ENCODE peak calls at places on chromosomes 16 and 17, in five cellular contexts. R is heart right ventricle, G is cardiac muscle cell, X is PC-9, Z is uterus. D is an unnamed sample. For H3K36me3, the result is how much of the 10 kb centered on the place peaks cover.

GRCh38 chr17:75720656-75721462 is at the start of gene ITGB4:
- DNase-seq in R (peak), G (peak), X (peak), Z (no peak), D (no peak)

GRCh38 chr17:64458756-64459155 is 9.8 kb downstream of the MILR1 start:
- DNase-seq in R (no peak), G (no peak), X (no peak), Z (no peak), D (no peak)

GRCh38 chr17:45366691-45367090 is 49.9 kb upstream of the MAP3K14 start:
- DNase-seq in R (no peak), G (no peak), X (no peak), Z (no peak), D (no peak)

GRCh38 chr16:66278111-66278531 is 88.4 kb upstream of the CDH5 start:
- DNase-seq in R (no peak), G (no peak), X (peak), Z (no peak), D (no peak)

GRCh38 chr16:3654249-3654991 is at the start of gene DNASE1:
- DNase-seq in R (peak), G (peak), X (peak), Z (peak), D (peak)

GRCh38 chr17:39628655-39629493 is 2.1 kb downstream of the PPP1R1B start:
- DNase-seq in R (no peak), G (no peak), X (no peak), Z (no peak), D (no peak)

GRCh38 chr17:50066995-50067394 is 11.1 kb downstream of the ITGA3 start:
- DNase-seq in R (no peak), G (no peak), X (no peak), Z (no peak), D (no peak)

GRCh38 chr17:62707425-62707739 is 79.9 kb downstream of the MRC2 start:
- DNase-seq in R (no peak), G (no peak), X (no peak), Z (no peak), D (no peak)

GRCh38 chr16:76235025-76235424 is 42.2 kb upstream of the CNTNAP4 start:
- DNase-seq in R (no peak), G (no peak), X (no peak), Z (no peak), D (no peak)

GRCh38 chr16:86471896-86472295 is 38.4 kb upstream of the FOXF1 start:
- DNase-seq in R (no peak), G (no peak), X (no peak), Z (no peak), D (no peak)

GRCh38 chr17:38572665-38573365 is 32.9 kb downstream of the SRCIN1 start:
- DNase-seq in R (no peak), G (no peak), X (peak), Z (no peak), D (no peak)

GRCh38 chr16:14002416-14002815 is 68.7 kb upstream of the MRTFB start:
- DNase-seq in R (no peak), G (no peak), X (no peak), Z (no peak), D (no peak)

GRCh38 chr17:83179378-83179777 is 100.0 kb downstream of the METRNL start:
- DNase-seq in R (no peak), G (no peak), X (no peak), Z (peak), D (peak)

GRCh38 chr17:17180141-17180603 is 26.0 kb downstream of the PLD6 start:
- DNase-seq in R (peak), G (no peak), X (no peak), Z (no peak), D (peak)

GRCh38 chr17:21020622-21021021 is 22.2 kb downstream of the USP22 start:
- DNase-seq in R (no peak), G (no peak), X (no peak), Z (no peak), D (no peak)

GRCh38 chr16:4936181-4936990 is 562 bp downstream of the PPL start:
- DNase-seq in R (peak), G (no peak), X (peak), Z (no peak), D (no peak)

GRCh38 chr16:70770291-70770967 is 30.5 kb downstream of the VAC14 start:
- DNase-seq in R (no peak), G (no peak), X (no peak), Z (no peak), D (no peak)

GRCh38 chr17:63526861-63527260 is 3.7 kb downstream of the KCNH6 start:
- DNase-seq in R (no peak), G (no peak), X (no peak), Z (no peak), D (no peak)

GRCh38 chr16:49564577-49565224 is 191.1 kb downstream of the C16orf78 start:
- DNase-seq in R (no peak), G (peak), X (no peak), Z (no peak), D (no peak)

GRCh38 chr16:89564476-89565255 is 4.2 kb downstream of the RPL13 start:
- DNase-seq in R (no peak), G (no peak), X (peak), Z (no peak), D (no peak)

GRCh38 chr16:59859606-59860402 is 1125.7 kb upstream of the GOT2 start:
- DNase-seq in R (no peak), G (no peak), X (no peak), Z (no peak), D (no peak)

GRCh38 chr17:73498854-73499597 is 145.2 kb downstream of the SDK2 start:
- DNase-seq in R (no peak), G (no peak), X (no peak), Z (no peak), D (no peak)

GRCh38 chr16:19284207-19284606 is 1.3 kb upstream of the CLEC19A start:
- DNase-seq in R (no peak), G (no peak), X (peak), Z (no peak), D (no peak)

GRCh38 chr16:82782715-82783251 is 156.0 kb downstream of the CDH13 start:
- DNase-seq in R (peak), G (no peak), X (no peak), Z (peak), D (no peak)

GRCh38 chr16:75109732-75110243 is 6.8 kb downstream of the LDHD start:
- DNase-seq in R (peak), G (no peak), X (peak), Z (no peak), D (peak)

GRCh38 chr16:53429221-53429943 is 4.9 kb upstream of the RBL2 start:
- DNase-seq in R (no peak), G (peak), X (peak), Z (peak), D (no peak)

GRCh38 chr17:46026045-46026814 is 27.2 kb downstream of the STH start:
- DNase-seq in R (no peak), G (no peak), X (no peak), Z (no peak), D (peak)

GRCh38 chr17:43689814-43690213 is 28.1 kb upstream of the MEOX1 start:
- DNase-seq in R (no peak), G (no peak), X (no peak), Z (no peak), D (no peak)

GRCh38 chr16:11029948-11030347 is 85.6 kb downstream of the CLEC16A start:
- DNase-seq in R (no peak), G (peak), X (no peak), Z (no peak), D (no peak)

GRCh38 chr17:79843475-79843916 is 4.3 kb upstream of the CBX4 start:
- DNase-seq in R (peak), G (no peak), X (no peak), Z (no peak), D (no peak)

DNA sequence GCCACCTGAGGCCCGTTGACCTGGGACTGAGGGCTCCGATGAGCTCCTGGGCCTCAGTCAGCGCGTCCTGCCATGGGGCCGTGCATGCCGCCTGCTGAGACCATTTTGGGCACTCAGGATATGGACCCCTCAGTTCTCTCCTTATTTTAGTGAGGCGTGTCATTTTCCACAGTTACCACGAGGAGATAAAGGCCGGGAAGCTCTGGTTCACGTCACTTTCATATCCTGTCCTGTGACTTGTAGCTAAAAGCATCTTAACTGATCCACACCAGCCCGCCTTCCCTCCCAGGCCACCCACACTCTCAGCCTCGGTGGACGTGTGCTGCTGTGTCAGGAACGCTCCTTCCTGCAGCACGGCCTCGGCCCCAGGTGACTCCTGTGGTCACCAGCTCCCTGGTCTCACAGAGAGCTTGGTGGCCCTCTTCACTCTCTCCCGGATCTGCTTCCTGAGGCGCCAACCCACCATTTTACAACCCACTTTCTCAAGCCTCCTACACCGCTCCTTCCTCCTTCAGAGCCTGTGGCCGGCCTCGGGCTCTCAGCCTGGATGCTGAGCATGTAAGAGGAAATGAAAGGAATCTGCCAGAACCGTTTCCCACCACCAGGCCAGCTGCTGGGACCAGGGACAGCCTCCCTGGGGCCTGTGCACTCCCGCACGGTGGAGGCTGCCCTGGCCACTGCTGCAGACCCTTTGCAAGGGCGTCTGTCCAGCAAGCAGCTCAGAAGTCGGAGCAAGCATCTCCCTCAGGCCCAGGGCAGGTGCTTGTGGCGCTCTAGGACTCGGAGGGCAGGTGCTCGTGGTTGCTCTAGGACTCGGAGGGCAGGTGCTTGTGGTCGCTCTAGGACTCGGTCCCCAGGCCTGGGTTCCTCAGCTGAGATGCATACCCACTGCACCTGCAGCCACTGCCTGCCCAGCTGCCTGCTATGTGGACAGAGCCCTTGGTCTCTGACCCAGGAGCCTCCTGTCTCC is 23.9 kb upstream of the FASN start:
- DNase-seq in R (no peak), G (no peak), X (no peak), Z (no peak), D (no peak)
- H3K27ac ChIP-seq in R (no peak), G (peak), X (no peak), Z (no peak), D (no peak)

GRCh38 chr17:37425268-37425667 is 18.6 kb downstream of the TADA2A start:
- DNase-seq in R (no peak), G (no peak), X (no peak), Z (no peak), D (no peak)
- H3K36me3 ChIP-seq in R (half or more), G (under half), X (under half), Z (under half), D (under half)

GRCh38 chr17:28317965-28318758 is 838 bp upstream of the TMEM97 start:
- DNase-seq in R (no peak), G (peak), X (no peak), Z (no peak), D (no peak)
- H3K27ac ChIP-seq in R (no peak), G (peak), X (no peak), Z (peak), D (peak)

GRCh38 chr17:2704890-2705248 is 6.7 kb downstream of the CLUH start:
- DNase-seq in R (no peak), G (no peak), X (no peak), Z (no peak), D (no peak)

GRCh38 chr17:2701996-2702741 is 9.4 kb downstream of the CLUH start:
- DNase-seq in R (no peak), G (no peak), X (no peak), Z (peak), D (peak)

GRCh38 chr17:2704031-2704889 is 7.3 kb downstream of the CLUH start:
- DNase-seq in R (no peak), G (no peak), X (no peak), Z (peak), D (peak)

GRCh38 chr17:2703606-2704005 is 8.0 kb downstream of the CLUH start:
- DNase-seq in R (no peak), G (no peak), X (no peak), Z (no peak), D (no peak)

DNA sequence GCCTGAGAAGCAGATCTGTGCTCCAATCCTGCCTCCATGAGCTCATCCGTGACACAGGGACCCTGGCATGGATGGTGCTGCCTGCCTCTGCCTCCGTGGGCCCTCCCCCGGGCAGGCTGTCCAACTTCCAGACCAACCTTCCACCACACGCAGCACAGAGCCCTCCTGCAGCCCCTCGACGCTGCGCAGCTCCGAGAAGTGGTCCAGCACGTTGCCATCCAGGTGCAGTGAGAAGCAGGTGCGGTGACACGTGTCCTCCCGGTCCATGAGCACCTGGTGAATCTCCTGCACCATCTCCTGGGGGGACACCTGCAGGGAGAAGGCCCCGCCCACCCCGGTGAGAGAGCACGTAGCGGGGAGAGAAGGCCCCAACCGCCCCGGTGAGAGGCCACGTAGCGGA is 8.4 kb downstream of the CLUH start:
- DNase-seq in R (no peak), G (no peak), X (no peak), Z (peak), D (no peak)
- H3K36me3 ChIP-seq in R (half or more), G (under half), X (under half), Z (under half), D (half or more)

DNA sequence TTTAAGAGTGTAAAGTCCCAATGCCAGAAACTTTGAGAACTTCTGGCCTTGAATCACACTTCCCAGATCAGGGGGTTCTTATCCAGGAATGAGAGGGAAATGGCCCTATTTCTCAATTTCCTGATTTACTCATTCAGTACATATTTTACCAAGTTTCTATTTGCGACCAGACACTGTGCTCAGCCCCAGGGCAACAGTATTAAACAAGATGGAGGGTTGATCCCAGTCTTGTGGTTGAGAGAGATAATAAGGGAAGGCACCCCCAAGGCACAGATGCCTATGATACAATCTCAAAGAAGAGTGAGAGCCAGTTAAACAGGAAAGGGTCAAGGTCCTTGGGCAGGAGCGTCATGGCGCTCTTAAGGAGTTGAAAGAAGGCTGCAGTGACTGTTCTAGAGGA is 444.2 kb downstream of the HS3ST3B1 start:
- DNase-seq in R (no peak), G (peak), X (no peak), Z (no peak), D (no peak)
- H3K27ac ChIP-seq in R (no peak), G (no peak), X (no peak), Z (no peak), D (no peak)